ENCODE peak calls at places on chromosomes 16 and 17, in nine cellular contexts. X, I, A, W, C, Y, J, H and M are unnamed samples.

GRCh38 chr17:47720754-47721533 is 12.1 kb upstream of the TBX21 start:
- DNase-seq in H (no peak), A (no peak), X (no peak), C (peak), W (no peak), Y (peak), I (peak), J (peak), M (no peak)

GRCh38 chr17:81400154-81400938 is 5.1 kb downstream of the BAHCC1 start:
- DNase-seq in H (peak), X (peak), W (no peak), J (no peak), C (peak), A (peak), Y (peak), I (peak), M (no peak)

GRCh38 chr17:41545829-41546410 is 17.8 kb upstream of the KRT19 start:
- DNase-seq in Y (no peak), W (no peak), H (no peak), A (no peak), I (no peak), J (no peak), C (no peak), X (no peak), M (no peak)

GRCh38 chr17:31778538-31778937 is 80.5 kb downstream of the COPRS start:
- DNase-seq in Y (peak), I (no peak), C (no peak), W (no peak), J (no peak), H (no peak), A (no peak), X (no peak), M (no peak)

GRCh38 chr16:69123894-69124293 is 8.5 kb downstream of the CHTF8 start:
- DNase-seq in I (peak), C (peak), A (no peak), J (peak), X (peak), W (peak), Y (peak), H (peak), M (peak)

GRCh38 chr16:84477661-84478060 is 26.8 kb downstream of the MEAK7 start:
- DNase-seq in Y (no peak), I (no peak), H (no peak), A (no peak), J (no peak), W (no peak), X (no peak), C (no peak), M (no peak)

GRCh38 chr16:81313731-81314602 is 795 bp upstream of the GAN start:
- DNase-seq in W (no peak), X (no peak), J (no peak), I (peak), Y (peak), C (peak), A (no peak), H (no peak), M (no peak)

GRCh38 chr17:77927777-77928518 is 30.6 kb upstream of the TNRC6C start:
- DNase-seq in X (no peak), W (no peak), Y (no peak), C (no peak), H (no peak), A (no peak), I (no peak), J (no peak), M (peak)

GRCh38 chr16:75727221-75727620 is 931 bp upstream of the CPHXL start:
- DNase-seq in A (no peak), I (no peak), C (no peak), X (no peak), W (no peak), H (no peak), J (no peak), Y (no peak), M (no peak)

GRCh38 chr17:36689089-36689667 is 87.8 kb downstream of the MRM1 start:
- DNase-seq in I (no peak), W (no peak), H (no peak), A (no peak), C (no peak), X (no peak), J (no peak), Y (no peak), M (no peak)

GRCh38 chr16:2919511-2920255 is 8.0 kb downstream of the FLYWCH1 start:
- DNase-seq in I (peak), J (no peak), W (peak), X (peak), H (peak), C (peak), Y (peak), A (peak), M (peak)

GRCh38 chr16:81415757-81416156 is 28.9 kb upstream of the CMIP start:
- DNase-seq in H (no peak), I (no peak), Y (peak), J (no peak), X (no peak), C (no peak), W (no peak), A (no peak), M (no peak)

GRCh38 chr17:15999141-15999973 is at the start of the genes TTC19 and ZSWIM7:
- DNase-seq in J (peak), H (peak), Y (peak), W (peak), X (peak), C (peak), A (peak), I (peak), M (peak)